ENCODE peak calls at places on chromosomes 6 and 20, in five cellular contexts. W is stimulated activated CD8-positive, alpha-beta memory T cell treated with anti-CD3 and anti-CD28 coated beads, Interleukin-12 subunit alpha, Interleukin-12 subunit beta, amount 100 ng/mL, for 4 hours; V is midbrain; E is stimulated activated naive CD8-positive, alpha-beta T cell treated with anti-CD3 and anti-CD28 coated beads, Interleukin-15, Interleukin-2, amounts not matched to agents 100 U/mL and 50 U/mL, for 24 hours; K is fibroblast of pulmonary artery. H is an unnamed sample.

GRCh38 chr6:81169166-81169565 is 583.3 kb downstream of the TENT5A start:
- DNase-seq in V (no peak), W (no peak), K (peak), E (no peak), H (no peak)

GRCh38 chr20:59403261-59403961 is 103.0 kb downstream of the EDN3 start:
- DNase-seq in E (peak), W (peak), V (peak), K (peak), H (peak)

GRCh38 chr6:170490259-170490658 is 62.8 kb downstream of the PSMB1 start:
- DNase-seq in E (no peak), V (no peak), W (no peak), K (no peak), H (no peak)

GRCh38 chr6:161225677-161226004 is 48.2 kb downstream of the AGPAT4 start:
- DNase-seq in K (no peak), W (no peak), V (no peak), E (no peak), H (no peak)

GRCh38 chr6:90249458-90249857 is 47.2 kb downstream of the BACH2 start:
- DNase-seq in E (peak), K (no peak), V (no peak), W (no peak), H (no peak)

GRCh38 chr6:20441236-20441635 is 39.6 kb downstream of the E2F3 start:
- DNase-seq in K (no peak), E (no peak), W (no peak), V (no peak), H (no peak)

GRCh38 chr6:83055366-83055964 is 10.2 kb downstream of the UBE3D start:
- DNase-seq in K (peak), E (peak), V (peak), W (peak), H (peak)

GRCh38 chr6:129684323-129684884 is 25.6 kb downstream of the ARHGAP18 start:
- DNase-seq in E (no peak), V (no peak), K (no peak), W (no peak), H (no peak)

GRCh38 chr20:32945710-32946221 is 58.5 kb downstream of the SUN5 start:
- DNase-seq in V (no peak), E (no peak), W (no peak), K (peak), H (peak)

GRCh38 chr6:70530023-70530422 is 36.7 kb upstream of the SDHAF4 start:
- DNase-seq in V (no peak), E (no peak), K (no peak), W (no peak), H (no peak)

GRCh38 chr20:14093652-14094051 is 98.3 kb downstream of the MACROD2 start:
- DNase-seq in E (no peak), K (no peak), W (no peak), V (peak), H (no peak)

GRCh38 chr6:168985705-168986104 is 267.9 kb downstream of the THBS2 start:
- DNase-seq in V (no peak), W (no peak), E (no peak), K (no peak), H (no peak)